ENCODE peak calls at places on chromosomes 2 and 18, in nine cellular contexts. K is NCI-H774; C is central memory CD4-positive, alpha-beta T cell; Z is GM12891; V is NCI-H1694; G is CD4-positive, CD25-positive, alpha-beta regulatory T cell; Y is ACHN; F is left cardiac atrium; S is IMR-90. O is an unnamed sample.

GRCh38 chr18:75489493-75490190 is 62.1 kb upstream of the SMIM21 start:
- DNase-seq in K (no peak), C (no peak), Z (no peak), V (no peak), G (no peak), Y (peak; percentile 75), F (no peak), S (peak; percentile 98), O (no peak)

GRCh38 chr2:173077506-173078177 is 2.0 kb downstream of the MAP3K20 start:
- DNase-seq in K (no peak), C (no peak), Z (no peak), V (no peak), G (no peak), Y (no peak), F (no peak), S (peak; percentile 68), O (no peak)

GRCh38 chr2:26493631-26494030 is 15.7 kb upstream of the OTOF start:
- DNase-seq in K (no peak), C (no peak), Z (no peak), V (no peak), G (no peak), Y (no peak), F (no peak), S (no peak), O (no peak)

GRCh38 chr2:231541605-231542509 is 11.6 kb upstream of the NMUR1 start:
- DNase-seq in K (no peak), C (no peak), Z (no peak), V (no peak), G (no peak), Y (peak; percentile 10), F (no peak), S (no peak), O (peak; percentile 47)

GRCh38 chr2:104758199-104758620 is 95.7 kb upstream of the POU3F3 start:
- DNase-seq in K (peak; percentile 5), C (no peak), Z (no peak), V (no peak), G (no peak), Y (no peak), F (no peak), S (no peak), O (no peak)

GRCh38 chr2:207149253-207150213 is 16.2 kb downstream of the KLF7 start:
- DNase-seq in K (no peak), C (no peak), Z (no peak), V (no peak), G (no peak), Y (no peak), F (peak; percentile 54), S (peak; percentile 50), O (peak; percentile 83)

GRCh38 chr2:205858781-205859478 is 176.6 kb downstream of the NRP2 start:
- DNase-seq in K (no peak), C (no peak), Z (no peak), V (no peak), G (no peak), Y (no peak), F (peak; percentile 33), S (peak; percentile 11), O (no peak)

GRCh38 chr2:44191739-44192138 is 23.1 kb downstream of the PPM1B start:
- DNase-seq in K (no peak), C (no peak), Z (peak; percentile 25), V (no peak), G (no peak), Y (no peak), F (no peak), S (no peak), O (no peak)

GRCh38 chr2:46334389-46335345 is 37.5 kb downstream of the EPAS1 start:
- DNase-seq in K (no peak), C (no peak), Z (no peak), V (no peak), G (no peak), Y (peak; percentile 16), F (no peak), S (peak; percentile 98), O (no peak)

GRCh38 chr18:22739243-22739642 is 193.9 kb upstream of the RBBP8 start:
- DNase-seq in K (no peak), C (no peak), Z (no peak), V (no peak), G (no peak), Y (no peak), F (no peak), S (no peak), O (no peak)

GRCh38 chr2:172561270-172561669 is 5.4 kb downstream of the PDK1 start:
- DNase-seq in K (no peak), C (no peak), Z (no peak), V (no peak), G (no peak), Y (no peak), F (no peak), S (peak; percentile 33), O (peak; percentile 24)

GRCh38 chr18:14025306-14025940 is 106.8 kb downstream of the ZNF519 start:
- DNase-seq in K (no peak), C (no peak), Z (no peak), V (no peak), G (no peak), Y (no peak), F (no peak), S (no peak), O (no peak)

GRCh38 chr2:138502253-138503086 is 900 bp downstream of the SPOPL start:
- DNase-seq in K (no peak), C (peak; percentile 2), Z (no peak), V (no peak), G (peak; percentile 11), Y (peak; percentile 24), F (no peak), S (no peak), O (peak; percentile 66)

GRCh38 chr2:108776475-108776874 is 10.1 kb upstream of the CCDC138 start:
- DNase-seq in K (no peak), C (no peak), Z (no peak), V (no peak), G (no peak), Y (no peak), F (no peak), S (no peak), O (no peak)

GRCh38 chr2:157068225-157068624 is 189.3 kb upstream of the GALNT5 start:
- DNase-seq in K (no peak), C (no peak), Z (no peak), V (no peak), G (no peak), Y (no peak), F (no peak), S (no peak), O (no peak)

GRCh38 chr2:98468621-98469236 is 24.1 kb downstream of the INPP4A start:
- DNase-seq in K (no peak), C (no peak), Z (no peak), V (no peak), G (no peak), Y (no peak), F (no peak), S (peak; percentile 65), O (no peak)

GRCh38 chr2:33111002-33111446 is 164.3 kb downstream of the LTBP1 start:
- DNase-seq in K (no peak), C (no peak), Z (no peak), V (no peak), G (no peak), Y (no peak), F (no peak), S (peak; percentile 73), O (no peak)

GRCh38 chr18:10134204-10134603 is 220.4 kb downstream of the VAPA start:
- DNase-seq in K (no peak), C (no peak), Z (no peak), V (no peak), G (no peak), Y (no peak), F (no peak), S (no peak), O (no peak)

GRCh38 chr2:218733615-218734021 is 23.0 kb downstream of the TTLL4 start:
- DNase-seq in K (no peak), C (peak; percentile 10), Z (peak; percentile 30), V (no peak), G (no peak), Y (peak; percentile 19), F (peak; percentile 52), S (peak; percentile 93), O (no peak)

GRCh38 chr2:42949125-42949524 is 156.7 kb upstream of the HAAO start:
- DNase-seq in K (no peak), C (no peak), Z (no peak), V (no peak), G (no peak), Y (no peak), F (no peak), S (no peak), O (no peak)

GRCh38 chr18:28961669-28962228 is 784.8 kb upstream of the CDH2 start:
- DNase-seq in K (no peak), C (no peak), Z (peak; percentile 2), V (peak; percentile 9), G (no peak), Y (peak; percentile 44), F (no peak), S (peak; percentile 22), O (peak; percentile 8)

GRCh38 chr2:118032169-118033013 is 18.5 kb upstream of the CCDC93 start:
- DNase-seq in K (peak; percentile 1), C (peak; percentile 12), Z (no peak), V (peak; percentile 69), G (peak; percentile 35), Y (peak; percentile 42), F (peak; percentile 35), S (peak; percentile 34), O (peak; percentile 29)

GRCh38 chr2:135744761-135745314 is 3.2 kb downstream of the UBXN4 start:
- DNase-seq in K (no peak), C (no peak), Z (peak; percentile 20), V (peak; percentile 60), G (no peak), Y (peak; percentile 35), F (no peak), S (peak; percentile 17), O (peak; percentile 8)

GRCh38 chr18:55838841-55839240 is 250.8 kb upstream of the TCF4 start:
- DNase-seq in K (no peak), C (no peak), Z (no peak), V (no peak), G (no peak), Y (no peak), F (no peak), S (peak; percentile 44), O (no peak)

GRCh38 chr18:26515643-26516495 is 32.5 kb downstream of the KCTD1 start:
- DNase-seq in K (no peak), C (no peak), Z (no peak), V (no peak), G (no peak), Y (no peak), F (no peak), S (no peak), O (no peak)

GRCh38 chr2:212381428-212382102 is 157.0 kb downstream of the ERBB4 start:
- DNase-seq in K (no peak), C (no peak), Z (no peak), V (no peak), G (no peak), Y (no peak), F (no peak), S (no peak), O (no peak)

GRCh38 chr18:63544017-63544416 is 1.8 kb downstream of the SERPINB12 start:
- DNase-seq in K (no peak), C (no peak), Z (no peak), V (no peak), G (no peak), Y (no peak), F (no peak), S (no peak), O (no peak)

GRCh38 chr2:69762513-69763494 is 20.9 kb downstream of the ANXA4 start:
- DNase-seq in K (no peak), C (no peak), Z (no peak), V (no peak), G (no peak), Y (no peak), F (no peak), S (no peak), O (no peak)

GRCh38 chr18:61892683-61893303 is at the start of gene RNF152:
- DNase-seq in K (no peak), C (peak; percentile 10), Z (no peak), V (peak; percentile 33), G (peak; percentile 23), Y (no peak), F (no peak), S (peak; percentile 25), O (peak; percentile 76)

GRCh38 chr2:149613712-149614111 is 26.1 kb upstream of the MMADHC start:
- DNase-seq in K (no peak), C (no peak), Z (no peak), V (no peak), G (no peak), Y (no peak), F (no peak), S (peak; percentile 88), O (no peak)